ENCODE peak calls at places on chromosome 12, in seven cellular contexts. T is NCI-H524 treated with DMSO at 0.1 percent for 48 hours; B is smooth muscle cell of the brain vasculature; S is GM12864; R is activated CD8-positive, alpha-beta T cell treated with anti-CD3 and anti-CD28 coated beads, Interleukin-2, amount 10 ng/mL, durations not matched to agents 7 days and 5 days; I is choroid plexus epithelial cell; J is effector memory CD4-positive, alpha-beta T cell. V is an unnamed sample.
A peak's percentile ranks its signal among the peaks of the same experiment; 100 is the strongest.

GRCh38 chr12:91804533-91804932 is 341.1 kb downstream of the BTG1 start:
- DNase-seq in T (no peak), B (no peak), S (no peak), R (no peak), I (peak; percentile 15), J (no peak), V (no peak)

GRCh38 chr12:50734409-50735263 is 29.3 kb upstream of the ATF1 start:
- DNase-seq in T (no peak), B (peak; percentile 13), S (no peak), R (peak; percentile 45), I (peak; percentile 59), J (no peak), V (peak; percentile 44)

GRCh38 chr12:104957388-104958008 is 592 bp downstream of the SLC41A2 start:
- DNase-seq in T (no peak), B (no peak), S (no peak), R (peak; percentile 37), I (no peak), J (peak; percentile 9), V (no peak)

GRCh38 chr12:67422081-67422480 is 152.9 kb downstream of the CAND1 start:
- DNase-seq in T (peak; percentile 26), B (no peak), S (no peak), R (no peak), I (no peak), J (no peak), V (no peak)

GRCh38 chr12:85572956-85573355 is 263.3 kb downstream of the RASSF9 start:
- DNase-seq in T (no peak), B (no peak), S (no peak), R (no peak), I (peak; percentile 12), J (no peak), V (no peak)

GRCh38 chr12:126493366-126494108 is 1428.3 kb downstream of the AACS start:
- DNase-seq in T (no peak), B (no peak), S (no peak), R (no peak), I (no peak), J (no peak), V (no peak)

GRCh38 chr12:2017724-2018337 is 13.6 kb upstream of the DCP1B start:
- DNase-seq in T (no peak), B (no peak), S (no peak), R (no peak), I (no peak), J (no peak), V (no peak)

GRCh38 chr12:57892232-57892987 is 45.9 kb upstream of the CTDSP2 start:
- DNase-seq in T (no peak), B (no peak), S (no peak), R (no peak), I (no peak), J (no peak), V (no peak)

GRCh38 chr12:98064501-98064900 is 450.9 kb upstream of the TMPO start:
- DNase-seq in T (no peak), B (no peak), S (no peak), R (no peak), I (no peak), J (no peak), V (no peak)

GRCh38 chr12:112190626-112191025 is 65.3 kb downstream of the TRAFD1 start:
- DNase-seq in T (no peak), B (no peak), S (no peak), R (no peak), I (no peak), J (no peak), V (no peak)

GRCh38 chr12:109637341-109637740 is 63.7 kb downstream of the MVK start:
- DNase-seq in T (peak; percentile 83), B (no peak), S (no peak), R (no peak), I (no peak), J (no peak), V (no peak)

GRCh38 chr12:27824126-27824842 is 44.2 kb upstream of the MANSC4 start:
- DNase-seq in T (no peak), B (no peak), S (peak; percentile 63), R (no peak), I (no peak), J (no peak), V (no peak)

GRCh38 chr12:113838896-113839295 is 127.2 kb downstream of the RBM19 start:
- DNase-seq in T (no peak), B (no peak), S (no peak), R (no peak), I (no peak), J (no peak), V (no peak)

GRCh38 chr12:131368073-131369071 is 342.5 kb upstream of the SFSWAP start:
- DNase-seq in T (no peak), B (no peak), S (no peak), R (no peak), I (no peak), J (no peak), V (no peak)

GRCh38 chr12:112901271-112901670 is 5.5 kb upstream of the OAS1 start:
- DNase-seq in T (no peak), B (no peak), S (no peak), R (no peak), I (no peak), J (no peak), V (no peak)

GRCh38 chr12:118432812-118433540 is 56.6 kb downstream of the SUDS3 start:
- DNase-seq in T (no peak), B (no peak), S (no peak), R (no peak), I (no peak), J (no peak), V (no peak)

GRCh38 chr12:118448341-118448740 is 72.0 kb downstream of the SUDS3 start:
- DNase-seq in T (no peak), B (no peak), S (no peak), R (no peak), I (no peak), J (no peak), V (no peak)

GRCh38 chr12:110180591-110181005 is 56.4 kb downstream of the IFT81 start:
- DNase-seq in T (no peak), B (no peak), S (no peak), R (no peak), I (no peak), J (no peak), V (no peak)

GRCh38 chr12:22978962-22979361 is 354.0 kb downstream of the ETNK1 start:
- DNase-seq in T (no peak), B (peak; percentile 49), S (no peak), R (no peak), I (peak; percentile 93), J (no peak), V (no peak)